ENCODE peak calls at places on chromosomes 4 and X, in four cellular contexts. N, Q, Y and U are unnamed samples.

GRCh38 chrX:150507251-150507856 is 61.1 kb upstream of the MTM1 start:
- DNase-seq in Y (no peak), N (no peak), Q (no peak), U (no peak)

GRCh38 chr4:168601899-168602298 is 105.0 kb downstream of the PALLD start:
- DNase-seq in Y (no peak), N (no peak), Q (no peak), U (no peak)

GRCh38 chr4:78476108-78476704 is 75.4 kb upstream of the ANXA3 start:
- DNase-seq in Y (no peak), Q (no peak), N (no peak), U (no peak)

GRCh38 chr4:40325406-40326019 is 9.6 kb upstream of the CHRNA9 start:
- DNase-seq in Y (peak; percentile 47), N (no peak), Q (no peak), U (no peak)

GRCh38 chr4:186348433-186348832 is 82.4 kb downstream of the F11 start:
- DNase-seq in Q (no peak), Y (no peak), N (no peak), U (no peak)

GRCh38 chr4:138053601-138054322 is 188.4 kb downstream of the SLC7A11 start:
- DNase-seq in Q (no peak), N (no peak), Y (no peak), U (no peak)

GRCh38 chr4:153904011-153904410 is 115.1 kb upstream of the SFRP2 start:
- DNase-seq in Q (no peak), N (no peak), Y (no peak), U (no peak)

GRCh38 chrX:23884427-23885024 is 23.2 kb downstream of the APOO start:
- DNase-seq in N (no peak), Y (no peak), Q (no peak), U (no peak)

GRCh38 chr4:6200011-6200921 is at the start of gene JAKMIP1:
- DNase-seq in Q (peak; percentile 70), N (no peak), Y (peak; percentile 81), U (no peak)

GRCh38 chr4:169909897-169910296 is 116.3 kb downstream of the MFAP3L start:
- DNase-seq in N (no peak), Y (no peak), Q (no peak), U (no peak)

GRCh38 chr4:82706349-82707000 is 92.1 kb downstream of the SCD5 start:
- DNase-seq in Y (no peak), N (no peak), Q (no peak), U (no peak)

GRCh38 chrX:285076-285677 is 4.0 kb downstream of the PLCXD1 start:
- DNase-seq in Q (no peak), N (no peak), Y (no peak), U (no peak)

GRCh38 chrX:143632625-143633387 is 3.1 kb downstream of the SLITRK4 start:
- DNase-seq in Q (no peak), Y (no peak), N (no peak), U (no peak)

GRCh38 chrX:1876041-1876440 is 261.2 kb downstream of the ASMT start:
- DNase-seq in Q (no peak), N (no peak), Y (no peak), U (no peak)

GRCh38 chr4:155777971-155778710 is 19.3 kb downstream of the GUCY1B1 start:
- DNase-seq in N (no peak), Y (no peak), Q (no peak), U (no peak)

GRCh38 chr4:184287697-184288255 is 70.1 kb upstream of the ENPP6 start:
- DNase-seq in N (no peak), Q (peak; percentile 76), Y (no peak), U (no peak)

GRCh38 chrX:68985135-68985725 is 156.4 kb downstream of the EFNB1 start:
- DNase-seq in Q (no peak), N (no peak), Y (no peak), U (no peak)

GRCh38 chr4:167117273-167117672 is 117.0 kb downstream of the SPOCK3 start:
- DNase-seq in N (no peak), Q (no peak), Y (no peak), U (no peak)

GRCh38 chr4:46931981-46932380 is 22.9 kb upstream of the COX7B2 start:
- DNase-seq in Q (no peak), N (no peak), Y (no peak), U (peak; percentile 35)

GRCh38 chr4:139144161-139144859 is 32.7 kb downstream of the ELF2 start:
- DNase-seq in N (no peak), Y (no peak), Q (peak; percentile 51), U (no peak)

GRCh38 chr4:173367946-173368345 is 2.8 kb upstream of the SAP30 start:
- DNase-seq in Y (no peak), N (no peak), Q (no peak), U (no peak)

GRCh38 chr4:15938182-15938581 is 358 bp downstream of the FGFBP1 start:
- DNase-seq in Y (no peak), Q (peak; percentile 71), N (no peak), U (no peak)

GRCh38 chr4:21470531-21470930 is 478.0 kb downstream of the KCNIP4 start:
- DNase-seq in Q (no peak), N (no peak), Y (no peak), U (no peak)

GRCh38 chr4:120714581-120714980 is 207.9 kb downstream of the PRDM5 start:
- DNase-seq in Q (no peak), N (no peak), Y (no peak), U (no peak)

GRCh38 chr4:56653461-56654237 is 27.4 kb downstream of the HOPX start:
- DNase-seq in Q (no peak), Y (no peak), N (no peak), U (no peak)

GRCh38 chr4:2936773-2937145 is 26.4 kb downstream of the NOP14 start:
- DNase-seq in Y (no peak), N (no peak), Q (no peak), U (no peak)

GRCh38 chrX:85897376-85898110 is 149.8 kb downstream of the CHM start:
- DNase-seq in N (no peak), Y (no peak), Q (no peak), U (no peak)

GRCh38 chr4:135839712-135840111 is 1638.1 kb upstream of the PABPC4L start:
- DNase-seq in Y (no peak), N (no peak), Q (no peak), U (no peak)

GRCh38 chrX:11787564-11787963 is 29.5 kb downstream of the MSL3 start:
- DNase-seq in Y (peak; percentile 18), N (peak; percentile 75), Q (no peak), U (peak; percentile 54)

GRCh38 chrX:49880668-49881067 is 1.4 kb downstream of the USP27X start:
- DNase-seq in Y (no peak), N (no peak), Q (no peak), U (no peak)

GRCh38 chr4:141027421-141027820 is 105.8 kb downstream of the RNF150 start:
- DNase-seq in N (no peak), Q (no peak), Y (no peak), U (no peak)

GRCh38 chr4:1601852-1602525 is 82.1 kb downstream of the FAM53A start:
- DNase-seq in Q (no peak), N (no peak), Y (no peak), U (no peak)

GRCh38 chr4:4984186-4984585 is 35.1 kb downstream of the CYTL1 start:
- DNase-seq in N (no peak), Q (no peak), Y (no peak), U (no peak)

GRCh38 chrX:76555816-76556215 is 128.3 kb downstream of the MAGEE1 start:
- DNase-seq in Y (no peak), N (no peak), Q (peak; percentile 4), U (peak; percentile 48)

GRCh38 chrX:138995458-138995857 is 283.9 kb upstream of the FGF13 start:
- DNase-seq in Y (no peak), N (no peak), Q (no peak), U (no peak)

GRCh38 chrX:435536-436122 is 48.9 kb upstream of the PPP2R3B start:
- DNase-seq in N (no peak), Q (no peak), Y (no peak), U (no peak)

GRCh38 chrX:13383907-13384306 is 64.1 kb upstream of the ATXN3L start:
- DNase-seq in Q (no peak), Y (no peak), N (no peak), U (no peak)